ENCODE peak calls at places on chromosomes 2 and 18, in four cellular contexts. One of them, this sample, is unnamed.

GRCh38 chr2:63537306-63537705 is 51.0 kb downstream of the WDPCP start:
- DNase-seq in H1: no peak
- DNase-seq in H9: no peak
- DNase-seq in IMR-90: peak; percentile 30
- DNase-seq in this sample: peak; percentile 8

GRCh38 chr2:85180322-85181092 is 47.3 kb downstream of the TCF7L1 start:
- DNase-seq in H9: no peak
- DNase-seq in H1: no peak
- DNase-seq in IMR-90: no peak
- DNase-seq in this sample: no peak

GRCh38 chr18:3984163-3984757 is 470.8 kb downstream of the DLGAP1 start:
- DNase-seq in IMR-90: no peak
- DNase-seq in H1: no peak
- DNase-seq in H9: no peak
- DNase-seq in this sample: no peak

GRCh38 chr2:217906787-217907186 is 96.0 kb downstream of the TNS1 start:
- DNase-seq in H1: no peak
- DNase-seq in H9: no peak
- DNase-seq in IMR-90: no peak
- DNase-seq in this sample: no peak

GRCh38 chr18:27704721-27705361 is 472.1 kb downstream of the CDH2 start:
- DNase-seq in IMR-90: no peak
- DNase-seq in H9: no peak
- DNase-seq in H1: no peak
- DNase-seq in this sample: no peak

GRCh38 chr2:207240649-207241048 is 74.9 kb upstream of the KLF7 start:
- DNase-seq in IMR-90: no peak
- DNase-seq in H1: no peak
- DNase-seq in H9: no peak
- DNase-seq in this sample: no peak

GRCh38 chr2:229339613-229340012 is 68.5 kb upstream of the PID1 start:
- DNase-seq in H1: no peak
- DNase-seq in IMR-90: no peak
- DNase-seq in H9: no peak
- DNase-seq in this sample: no peak

GRCh38 chr2:28717339-28717758 is 34.3 kb upstream of the PPP1CB start:
- DNase-seq in H9: no peak
- DNase-seq in IMR-90: peak; percentile 85
- DNase-seq in H1: no peak
- DNase-seq in this sample: peak; percentile 50

GRCh38 chr2:241413929-241414580 is 58.0 kb downstream of the FARP2 start:
- DNase-seq in H1: no peak
- DNase-seq in H9: no peak
- DNase-seq in IMR-90: peak; percentile 76
- DNase-seq in this sample: no peak
- H3K56ac ChIP-seq in H1: no peak overlapping the region
- H3K56ac ChIP-seq in H9: no peak overlapping the region
- H3K56ac ChIP-seq in IMR-90: no peak overlapping the region
- H3K56ac ChIP-seq in this sample: no peak overlapping the region

DNA sequence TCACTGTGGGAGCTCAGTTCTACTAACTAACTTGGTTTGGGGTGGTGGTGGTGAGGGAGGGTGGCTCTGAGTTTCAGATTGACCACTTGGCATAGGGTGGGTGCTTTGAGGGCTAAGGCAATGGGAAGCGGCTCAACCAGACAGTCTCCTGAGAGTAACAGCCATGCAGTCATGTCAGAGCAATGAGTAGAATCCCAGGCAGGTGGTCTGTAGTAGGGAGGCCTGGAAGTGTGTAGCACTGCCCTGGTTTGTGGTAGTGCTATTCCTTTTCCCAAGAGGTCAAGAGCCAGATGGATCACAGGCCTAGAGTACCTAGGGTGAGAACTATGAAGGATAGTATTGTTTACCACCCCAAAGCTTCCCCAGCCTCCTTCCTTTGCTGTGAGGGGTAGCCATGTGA is 18.7 kb upstream of the RAPH1 start:
- DNase-seq in H1: no peak
- DNase-seq in H9: no peak
- DNase-seq in IMR-90: no peak
- DNase-seq in this sample: no peak
- H3K23ac ChIP-seq in H1: no peak overlapping the region
- H3K23ac ChIP-seq in H9: no peak overlapping the region
- H3K23ac ChIP-seq in IMR-90: no peak overlapping the region
- H3K23ac ChIP-seq in this sample: no peak overlapping the region

DNA sequence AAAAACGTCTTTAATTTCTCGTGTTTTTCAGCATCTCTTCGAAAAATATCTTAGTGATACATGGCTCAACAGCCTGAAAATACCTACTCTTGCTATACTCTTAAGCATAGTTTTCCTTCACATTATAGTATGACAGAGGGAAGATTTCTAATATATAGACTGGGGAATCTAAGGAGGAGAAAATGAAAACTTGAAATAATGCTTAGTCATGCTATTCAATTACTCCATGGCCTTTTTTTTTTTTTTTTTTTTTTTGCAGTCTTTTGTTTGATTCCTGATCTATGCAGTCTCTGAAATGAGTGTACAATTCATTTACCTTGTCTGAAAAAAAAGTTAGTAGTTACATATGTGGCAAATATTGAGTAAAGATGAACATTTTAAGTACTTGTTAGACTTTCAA is 337.8 kb downstream of the ARHGAP15 start:
- DNase-seq in H9: no peak
- DNase-seq in IMR-90: no peak
- DNase-seq in H1: no peak
- DNase-seq in this sample: no peak
- H3K56ac ChIP-seq in H9: no peak overlapping the region
- H3K56ac ChIP-seq in IMR-90: no peak overlapping the region
- H3K56ac ChIP-seq in H1: no peak overlapping the region
- H3K56ac ChIP-seq in this sample: no peak overlapping the region

GRCh38 chr2:237712477-237713377 is 85.3 kb downstream of the LRRFIP1 start:
- DNase-seq in H9: peak; percentile 17
- DNase-seq in H1: no peak
- DNase-seq in IMR-90: no peak
- DNase-seq in this sample: no peak
- H3K23ac ChIP-seq in H9: no peak overlapping the region
- H3K23ac ChIP-seq in H1: no peak overlapping the region
- H3K23ac ChIP-seq in IMR-90: no peak overlapping the region
- H3K23ac ChIP-seq in this sample: no peak overlapping the region

GRCh38 chr2:156492979-156493378 is 56.8 kb downstream of the GPD2 start:
- DNase-seq in IMR-90: no peak
- DNase-seq in H1: no peak
- DNase-seq in H9: no peak
- DNase-seq in this sample: no peak

GRCh38 chr2:156489750-156490466 is 53.7 kb downstream of the GPD2 start:
- DNase-seq in H9: no peak
- DNase-seq in IMR-90: no peak
- DNase-seq in H1: no peak
- DNase-seq in this sample: no peak

GRCh38 chr2:156486614-156487013 is 50.4 kb downstream of the GPD2 start:
- DNase-seq in H9: no peak
- DNase-seq in H1: no peak
- DNase-seq in IMR-90: no peak
- DNase-seq in this sample: no peak

GRCh38 chr2:156486175-156486574 is 50.0 kb downstream of the GPD2 start:
- DNase-seq in H9: no peak
- DNase-seq in IMR-90: peak; percentile 60
- DNase-seq in H1: no peak
- DNase-seq in this sample: no peak

DNA sequence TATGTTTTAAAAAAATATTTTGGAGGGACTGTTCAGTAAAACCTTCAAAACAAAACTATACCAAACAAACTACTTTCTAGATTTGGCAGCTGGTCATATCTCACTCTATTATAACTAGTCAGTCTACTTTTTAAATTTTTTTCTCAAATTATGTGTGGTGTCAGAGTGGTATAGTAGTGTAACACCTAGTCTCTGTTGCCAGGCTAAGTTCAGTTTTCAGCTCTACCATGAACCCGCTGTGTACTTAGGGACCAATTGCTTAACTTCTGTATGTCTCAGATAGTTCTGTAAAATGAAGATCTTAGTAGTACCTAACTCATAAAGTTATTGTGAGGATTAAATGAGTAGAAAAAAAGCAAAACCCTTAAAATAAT is 54.3 kb downstream of the GPD2 start:
- DNase-seq in IMR-90: no peak
- DNase-seq in H9: no peak
- DNase-seq in H1: no peak
- DNase-seq in this sample: no peak
- H3K56ac ChIP-seq in IMR-90: no peak overlapping the region
- H3K56ac ChIP-seq in H9: no peak overlapping the region
- H3K56ac ChIP-seq in H1: no peak overlapping the region
- H3K56ac ChIP-seq in this sample: no peak overlapping the region

GRCh38 chr18:2970344-2970743 is 42.6 kb downstream of the LPIN2 start:
- DNase-seq in IMR-90: no peak
- DNase-seq in H9: no peak
- DNase-seq in H1: no peak
- DNase-seq in this sample: no peak

GRCh38 chr18:2968559-2968958 is 44.4 kb downstream of the LPIN2 start:
- DNase-seq in IMR-90: no peak
- DNase-seq in H1: no peak
- DNase-seq in H9: no peak
- DNase-seq in this sample: no peak

GRCh38 chr18:2969695-2970094 is 43.2 kb downstream of the LPIN2 start:
- DNase-seq in H1: no peak
- DNase-seq in H9: no peak
- DNase-seq in IMR-90: no peak
- DNase-seq in this sample: no peak

GRCh38 chr18:2971741-2972552 is 41.0 kb downstream of the LPIN2 start:
- DNase-seq in H9: no peak
- DNase-seq in H1: no peak
- DNase-seq in IMR-90: no peak
- DNase-seq in this sample: no peak

DNA sequence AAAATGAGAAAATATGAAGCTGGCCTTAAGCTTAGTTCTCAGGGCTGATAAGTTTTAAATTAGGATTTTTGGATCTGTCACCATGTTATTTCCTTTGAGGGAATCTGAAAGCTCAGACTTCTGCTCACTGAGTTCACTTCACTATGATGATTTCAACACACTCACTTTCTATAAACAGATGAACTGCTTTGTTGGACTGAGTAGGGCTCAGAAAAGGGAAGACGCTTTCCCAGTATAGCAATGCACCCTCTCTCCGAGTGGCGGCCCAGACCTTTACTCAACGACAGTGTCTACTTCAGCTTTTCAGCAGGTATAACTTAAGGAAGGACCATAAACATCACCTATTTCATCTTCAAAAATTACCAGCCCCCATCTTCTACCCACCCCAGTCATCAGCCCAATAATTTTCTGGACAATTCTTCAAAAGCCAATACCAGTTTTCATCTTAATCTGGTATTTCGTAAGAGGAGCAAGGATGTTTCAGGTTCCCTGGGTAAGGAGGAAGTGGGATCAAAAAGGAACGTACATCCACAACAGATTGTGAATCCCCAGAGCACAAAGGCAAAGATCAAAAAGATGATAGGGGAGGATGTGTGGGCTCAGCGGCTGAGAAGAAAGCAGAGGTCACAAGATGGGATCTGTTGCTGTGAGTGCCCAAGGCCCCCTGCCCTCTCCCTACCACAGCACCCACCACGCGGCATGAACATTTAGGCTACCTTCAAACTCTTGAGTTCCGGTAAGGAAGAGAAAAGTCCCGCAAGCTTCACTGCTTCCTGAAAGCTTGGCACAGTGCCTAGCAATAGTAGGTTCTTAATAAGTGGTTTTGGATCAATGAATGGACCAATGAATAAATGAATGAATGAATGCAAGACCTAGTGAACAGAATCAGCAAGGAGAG is 41.9 kb downstream of the LPIN2 start:
- DNase-seq in H1: no peak
- DNase-seq in IMR-90: peak; percentile 25
- DNase-seq in H9: no peak
- DNase-seq in this sample: no peak
- H3K23ac ChIP-seq in H1: no peak overlapping the region
- H3K23ac ChIP-seq in IMR-90: no peak overlapping the region
- H3K23ac ChIP-seq in H9: no peak overlapping the region
- H3K23ac ChIP-seq in this sample: no peak overlapping the region

GRCh38 chr2:7954223-7954622 is 727.6 kb upstream of the ID2 start:
- DNase-seq in H1: no peak
- DNase-seq in IMR-90: no peak
- DNase-seq in H9: no peak
- DNase-seq in this sample: no peak
- H3K56ac ChIP-seq in H1: no peak overlapping the region
- H3K56ac ChIP-seq in IMR-90: no peak overlapping the region
- H3K56ac ChIP-seq in H9: no peak overlapping the region
- H3K56ac ChIP-seq in this sample: no peak overlapping the region

GRCh38 chr2:9302755-9303154 is 96.1 kb downstream of the ASAP2 start:
- DNase-seq in H1: no peak
- DNase-seq in IMR-90: no peak
- DNase-seq in H9: no peak
- DNase-seq in this sample: no peak

GRCh38 chr2:9300829-9301453 is 94.3 kb downstream of the ASAP2 start:
- DNase-seq in H9: no peak
- DNase-seq in H1: no peak
- DNase-seq in IMR-90: no peak
- DNase-seq in this sample: no peak

GRCh38 chr2:9300214-9300613 is 93.6 kb downstream of the ASAP2 start:
- DNase-seq in H1: no peak
- DNase-seq in IMR-90: no peak
- DNase-seq in H9: no peak
- DNase-seq in this sample: no peak

GRCh38 chr2:9306910-9307309 is 100.3 kb downstream of the ASAP2 start:
- DNase-seq in H9: no peak
- DNase-seq in H1: no peak
- DNase-seq in IMR-90: no peak
- DNase-seq in this sample: peak; percentile 35

DNA sequence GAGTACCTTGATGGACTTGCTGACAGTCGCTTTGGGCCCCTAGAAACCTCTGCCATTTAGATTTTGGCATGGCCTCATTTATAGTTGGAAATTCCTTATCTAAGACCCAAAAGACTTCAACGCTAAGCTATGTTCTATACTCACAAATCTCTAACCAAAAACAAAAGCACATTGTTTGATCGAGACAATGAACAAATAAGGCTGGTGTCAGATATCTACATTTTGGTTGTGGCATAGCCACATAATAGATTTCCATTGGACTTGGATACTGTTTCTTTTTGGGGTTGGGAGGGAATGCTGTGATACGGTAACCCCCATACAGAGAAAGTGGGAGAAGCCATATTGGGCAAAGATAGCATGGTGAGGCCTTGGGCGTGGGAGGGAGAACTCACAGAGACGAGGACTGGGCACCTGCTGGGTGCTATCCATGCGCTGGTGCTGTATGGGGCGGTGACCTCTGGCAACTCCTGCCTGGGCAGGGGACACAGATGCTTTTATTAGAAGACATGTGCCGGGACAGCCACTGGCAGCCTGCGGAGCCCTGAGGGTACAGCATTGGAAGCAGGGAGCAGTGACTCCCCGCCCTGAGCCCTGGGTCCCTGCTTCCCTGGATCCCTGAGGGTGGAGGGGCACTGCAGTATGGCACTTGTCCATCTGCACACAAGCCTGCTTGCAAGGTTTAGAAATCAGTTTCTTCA is 97.1 kb downstream of the ASAP2 start:
- DNase-seq in H1: no peak
- DNase-seq in H9: no peak
- DNase-seq in IMR-90: no peak
- DNase-seq in this sample: no peak
- H3K23ac ChIP-seq in H1: no peak overlapping the region
- H3K23ac ChIP-seq in H9: no peak overlapping the region
- H3K23ac ChIP-seq in IMR-90: no peak overlapping the region
- H3K23ac ChIP-seq in this sample: no peak overlapping the region